ENCODE peak calls at places on chromosomes 16 and 17, in seven cellular contexts. One of them, this sample, is unnamed.

GRCh38 chr16:27330542-27330941 is 16.8 kb downstream of the IL4R start:
- DNase-seq in transverse colon: peak; percentile 65
- DNase-seq in A673: peak; percentile 67
- DNase-seq in mammary epithelial cell: peak; percentile 41
- DNase-seq in breast epithelium: peak; percentile 89
- DNase-seq in colonic mucosa: peak; percentile 62
- DNase-seq in HCT116: no peak
- DNase-seq in this sample: peak; percentile 62

GRCh38 chr17:78839173-78839761 is 1.3 kb downstream of the USP36 start:
- DNase-seq in transverse colon: no peak
- DNase-seq in A673: no peak
- DNase-seq in mammary epithelial cell: peak; percentile 71
- DNase-seq in breast epithelium: no peak
- DNase-seq in colonic mucosa: no peak
- DNase-seq in HCT116: no peak
- DNase-seq in this sample: no peak

GRCh38 chr16:2190659-2191445 is 5.6 kb downstream of the CASKIN1 start:
- DNase-seq in transverse colon: no peak
- DNase-seq in A673: no peak
- DNase-seq in mammary epithelial cell: no peak
- DNase-seq in breast epithelium: no peak
- DNase-seq in colonic mucosa: no peak
- DNase-seq in HCT116: no peak
- DNase-seq in this sample: no peak

GRCh38 chr17:42531455-42532354 is 4.3 kb upstream of the NAGLU start:
- DNase-seq in transverse colon: peak; percentile 76
- DNase-seq in A673: no peak
- DNase-seq in mammary epithelial cell: peak; percentile 34
- DNase-seq in breast epithelium: no peak
- DNase-seq in colonic mucosa: peak; percentile 74
- DNase-seq in HCT116: no peak
- DNase-seq in this sample: peak; percentile 63

GRCh38 chr16:66309-67182 is 5.9 kb downstream of the RHBDF1 start:
- DNase-seq in transverse colon: no peak
- DNase-seq in A673: no peak
- DNase-seq in mammary epithelial cell: no peak
- DNase-seq in breast epithelium: no peak
- DNase-seq in colonic mucosa: no peak
- DNase-seq in HCT116: no peak
- DNase-seq in this sample: no peak

GRCh38 chr16:29306953-29307597 is 99.4 kb downstream of the NPIPB11 start:
- DNase-seq in transverse colon: no peak
- DNase-seq in A673: no peak
- DNase-seq in mammary epithelial cell: no peak
- DNase-seq in breast epithelium: no peak
- DNase-seq in colonic mucosa: no peak
- DNase-seq in HCT116: no peak
- DNase-seq in this sample: no peak

GRCh38 chr17:823501-823902 is 41.3 kb downstream of the MRM3 start:
- DNase-seq in transverse colon: no peak
- DNase-seq in A673: no peak
- DNase-seq in mammary epithelial cell: no peak
- DNase-seq in breast epithelium: no peak
- DNase-seq in colonic mucosa: no peak
- DNase-seq in HCT116: no peak
- DNase-seq in this sample: no peak

GRCh38 chr17:55577687-55578086 is 66.4 kb upstream of the SMIM36 start:
- DNase-seq in transverse colon: no peak
- DNase-seq in A673: no peak
- DNase-seq in mammary epithelial cell: peak; percentile 22
- DNase-seq in breast epithelium: no peak
- DNase-seq in colonic mucosa: no peak
- DNase-seq in HCT116: no peak
- DNase-seq in this sample: no peak

GRCh38 chr16:48556913-48557351 is 53.0 kb downstream of the N4BP1 start:
- DNase-seq in transverse colon: no peak
- DNase-seq in A673: no peak
- DNase-seq in mammary epithelial cell: peak; percentile 60
- DNase-seq in breast epithelium: no peak
- DNase-seq in colonic mucosa: no peak
- DNase-seq in HCT116: peak; percentile 24
- DNase-seq in this sample: no peak
- H3K4me1 ChIP-seq in transverse colon: peaks cover 29% of the 10 kb centered on the region
- H3K4me1 ChIP-seq in A673: peaks cover 4% of the 10 kb centered on the region
- H3K4me1 ChIP-seq in mammary epithelial cell: peaks cover 24% of the 10 kb centered on the region
- H3K4me1 ChIP-seq in breast epithelium: no peaks in the 10 kb centered on the region
- H3K4me1 ChIP-seq in colonic mucosa: no peaks in the 10 kb centered on the region
- H3K4me1 ChIP-seq in HCT116: peaks cover 16% of the 10 kb centered on the region
- H3K4me1 ChIP-seq in this sample: peaks cover 50% of the 10 kb centered on the region

GRCh38 chr16:69555867-69556266 is 9.9 kb upstream of the NFAT5 start:
- DNase-seq in transverse colon: no peak
- DNase-seq in A673: no peak
- DNase-seq in mammary epithelial cell: no peak
- DNase-seq in breast epithelium: no peak
- DNase-seq in colonic mucosa: no peak
- DNase-seq in HCT116: no peak
- DNase-seq in this sample: no peak
- H3K27ac ChIP-seq in transverse colon: no peak overlapping the region
- H3K27ac ChIP-seq in A673: no peak overlapping the region
- H3K27ac ChIP-seq in mammary epithelial cell: no peak overlapping the region
- H3K27ac ChIP-seq in breast epithelium: no peak overlapping the region
- H3K27ac ChIP-seq in colonic mucosa: no peak overlapping the region
- H3K27ac ChIP-seq in HCT116: no peak overlapping the region
- H3K27ac ChIP-seq in this sample: no peak overlapping the region

GRCh38 chr17:47295874-47296255 is 27.9 kb upstream of the EFCAB13 start:
- DNase-seq in transverse colon: no peak
- DNase-seq in A673: no peak
- DNase-seq in mammary epithelial cell: no peak
- DNase-seq in breast epithelium: no peak
- DNase-seq in colonic mucosa: no peak
- DNase-seq in HCT116: no peak
- DNase-seq in this sample: no peak

GRCh38 chr17:47298712-47299111 is 25.0 kb upstream of the EFCAB13 start:
- DNase-seq in transverse colon: no peak
- DNase-seq in A673: no peak
- DNase-seq in mammary epithelial cell: no peak
- DNase-seq in breast epithelium: no peak
- DNase-seq in colonic mucosa: no peak
- DNase-seq in HCT116: no peak
- DNase-seq in this sample: no peak

GRCh38 chr17:47297661-47298400 is 25.9 kb upstream of the EFCAB13 start:
- DNase-seq in transverse colon: no peak
- DNase-seq in A673: no peak
- DNase-seq in mammary epithelial cell: no peak
- DNase-seq in breast epithelium: no peak
- DNase-seq in colonic mucosa: no peak
- DNase-seq in HCT116: no peak
- DNase-seq in this sample: no peak

GRCh38 chr17:47292206-47292605 is 31.5 kb upstream of the EFCAB13 start:
- DNase-seq in transverse colon: no peak
- DNase-seq in A673: no peak
- DNase-seq in mammary epithelial cell: no peak
- DNase-seq in breast epithelium: no peak
- DNase-seq in colonic mucosa: no peak
- DNase-seq in HCT116: no peak
- DNase-seq in this sample: no peak

GRCh38 chr17:47295037-47295873 is 28.5 kb upstream of the EFCAB13 start:
- DNase-seq in transverse colon: no peak
- DNase-seq in A673: no peak
- DNase-seq in mammary epithelial cell: no peak
- DNase-seq in breast epithelium: peak; percentile 85
- DNase-seq in colonic mucosa: no peak
- DNase-seq in HCT116: no peak
- DNase-seq in this sample: no peak
- H3K4me1 ChIP-seq in transverse colon: peaks cover 3% of the 10 kb centered on the region
- H3K4me1 ChIP-seq in A673: no peaks in the 10 kb centered on the region
- H3K4me1 ChIP-seq in mammary epithelial cell: peaks cover 13% of the 10 kb centered on the region
- H3K4me1 ChIP-seq in breast epithelium: peaks cover 11% of the 10 kb centered on the region
- H3K4me1 ChIP-seq in colonic mucosa: no peaks in the 10 kb centered on the region
- H3K4me1 ChIP-seq in HCT116: no peaks in the 10 kb centered on the region
- H3K4me1 ChIP-seq in this sample: peaks cover 13% of the 10 kb centered on the region

DNA sequence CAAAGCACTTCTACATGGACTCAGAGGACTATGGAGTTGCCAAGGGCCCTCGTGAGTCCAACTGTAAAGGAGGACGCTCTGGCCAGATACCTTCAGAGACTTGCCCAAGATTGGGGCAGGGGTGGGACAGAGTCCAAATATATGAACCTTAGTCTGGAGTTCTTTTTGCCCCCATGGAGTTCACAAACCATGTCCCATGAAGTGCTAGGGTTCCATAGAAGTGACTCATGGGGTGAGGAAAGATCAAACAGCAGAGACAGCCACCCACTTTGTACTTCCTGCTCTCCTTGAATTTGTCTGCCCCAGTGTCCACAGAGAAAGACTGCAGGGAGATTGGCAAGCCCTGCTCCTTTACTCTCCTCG is 29.0 kb downstream of the SRL start:
- DNase-seq in transverse colon: no peak
- DNase-seq in A673: no peak
- DNase-seq in mammary epithelial cell: peak; percentile 19
- DNase-seq in breast epithelium: no peak
- DNase-seq in colonic mucosa: no peak
- DNase-seq in HCT116: peak; percentile 13
- DNase-seq in this sample: no peak
- H3K27ac ChIP-seq in transverse colon: no peak overlapping the region
- H3K27ac ChIP-seq in A673: no peak overlapping the region
- H3K27ac ChIP-seq in mammary epithelial cell: no peak overlapping the region
- H3K27ac ChIP-seq in breast epithelium: peak overlapping the region; percentile 56
- H3K27ac ChIP-seq in colonic mucosa: peak overlapping the region; percentile 69
- H3K27ac ChIP-seq in HCT116: peak overlapping the region; percentile 31
- H3K27ac ChIP-seq in this sample: peak overlapping the region; percentile 59

DNA sequence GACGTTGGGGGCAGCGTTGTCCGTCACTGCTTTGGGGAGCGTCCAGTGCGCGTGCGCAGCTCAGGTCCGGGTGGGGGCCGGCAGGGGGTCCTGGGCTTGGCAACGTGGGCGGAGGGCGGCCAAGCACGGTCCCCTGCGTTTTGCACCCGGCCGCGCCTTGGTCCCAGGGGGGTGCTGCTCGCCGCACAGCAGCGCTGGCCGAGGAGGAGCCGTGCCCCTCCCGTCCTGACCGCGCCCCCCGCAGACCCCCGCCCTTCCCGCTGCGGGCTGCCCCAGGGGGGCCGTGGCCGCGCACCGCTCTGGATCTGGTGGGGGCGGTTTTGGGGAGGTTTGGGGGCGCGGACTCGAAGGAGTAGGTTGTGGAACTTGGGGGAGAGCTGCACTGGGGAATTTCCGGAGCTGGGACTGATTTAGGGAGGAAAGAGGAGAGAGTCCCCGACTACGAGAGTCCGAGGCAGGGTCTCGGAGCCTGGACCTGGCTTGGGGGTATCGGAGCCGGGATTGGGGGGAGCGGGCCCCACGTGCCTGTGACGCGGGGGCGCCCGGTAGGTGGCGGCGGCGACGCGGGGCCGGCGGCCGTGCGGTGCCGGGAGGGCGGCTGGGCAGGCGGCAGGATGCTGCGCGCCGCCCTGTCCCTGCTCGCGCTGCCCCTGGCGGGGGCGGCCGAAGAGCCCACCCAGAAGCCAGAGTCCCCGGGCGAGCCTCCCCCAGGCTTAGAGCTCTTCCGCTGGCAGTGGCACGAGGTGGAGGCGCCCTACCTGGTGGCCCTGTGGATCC is at the start of gene SLC9A5:
- DNase-seq in transverse colon: no peak
- DNase-seq in A673: no peak
- DNase-seq in mammary epithelial cell: no peak
- DNase-seq in breast epithelium: no peak
- DNase-seq in colonic mucosa: no peak
- DNase-seq in HCT116: no peak
- DNase-seq in this sample: no peak
- H3K4me1 ChIP-seq in transverse colon: peaks cover 41% of the 10 kb centered on the region
- H3K4me1 ChIP-seq in A673: peaks cover 50% of the 10 kb centered on the region
- H3K4me1 ChIP-seq in mammary epithelial cell: peaks cover 44% of the 10 kb centered on the region
- H3K4me1 ChIP-seq in breast epithelium: peaks cover 12% of the 10 kb centered on the region
- H3K4me1 ChIP-seq in colonic mucosa: peaks cover 9% of the 10 kb centered on the region
- H3K4me1 ChIP-seq in HCT116: peaks cover 53% of the 10 kb centered on the region
- H3K4me1 ChIP-seq in this sample: peaks cover 10% of the 10 kb centered on the region

DNA sequence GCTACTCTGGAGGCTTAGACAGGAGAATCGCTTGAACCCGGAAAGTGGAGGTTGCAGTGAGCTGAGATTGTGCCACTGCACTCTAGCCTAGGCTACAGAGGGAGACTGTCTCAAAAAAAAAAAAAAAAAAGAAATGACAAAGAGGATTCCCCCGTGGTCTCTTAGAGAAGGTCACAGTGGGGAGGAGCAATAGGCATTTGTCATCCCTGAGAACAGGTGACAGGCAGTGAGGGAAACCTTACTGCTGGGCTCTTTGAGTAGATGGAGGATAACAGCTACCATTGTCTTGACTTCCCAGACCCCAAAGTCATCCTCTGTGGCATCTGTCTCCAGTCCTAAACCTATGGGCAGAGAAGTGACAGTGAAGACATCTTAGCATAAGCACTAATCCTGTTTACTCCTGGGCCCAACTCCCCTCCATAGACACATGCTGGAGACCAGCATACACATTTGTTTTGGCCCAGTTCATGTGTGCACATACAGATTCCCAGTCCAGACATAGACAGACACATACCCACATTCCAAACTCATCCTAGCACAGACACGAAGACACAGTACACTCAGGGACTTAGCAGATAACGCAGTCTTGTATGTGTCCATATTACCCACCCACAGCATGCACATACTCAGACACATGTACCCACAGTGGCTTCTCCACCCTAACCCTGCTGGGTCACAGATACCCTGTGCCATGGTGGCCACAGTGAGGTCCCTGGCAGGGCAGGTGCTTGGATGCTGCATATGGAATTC is 2.7 kb downstream of the ESRP2 start:
- DNase-seq in transverse colon: no peak
- DNase-seq in A673: no peak
- DNase-seq in mammary epithelial cell: no peak
- DNase-seq in breast epithelium: no peak
- DNase-seq in colonic mucosa: no peak
- DNase-seq in HCT116: no peak
- DNase-seq in this sample: no peak
- H3K27ac ChIP-seq in transverse colon: peak overlapping the region; percentile 69
- H3K27ac ChIP-seq in A673: no peak overlapping the region
- H3K27ac ChIP-seq in mammary epithelial cell: no peak overlapping the region
- H3K27ac ChIP-seq in breast epithelium: peak overlapping the region; percentile 90
- H3K27ac ChIP-seq in colonic mucosa: peak overlapping the region; percentile 88
- H3K27ac ChIP-seq in HCT116: peak overlapping the region; percentile 86
- H3K27ac ChIP-seq in this sample: peak overlapping the region; percentile 57

GRCh38 chr16:85675528-85675927 is 13.2 kb downstream of the GINS2 start:
- DNase-seq in transverse colon: no peak
- DNase-seq in A673: peak; percentile 48
- DNase-seq in mammary epithelial cell: no peak
- DNase-seq in breast epithelium: no peak
- DNase-seq in colonic mucosa: no peak
- DNase-seq in HCT116: no peak
- DNase-seq in this sample: no peak
- H3K4me1 ChIP-seq in transverse colon: peaks cover 19% of the 10 kb centered on the region
- H3K4me1 ChIP-seq in A673: peaks cover 15% of the 10 kb centered on the region
- H3K4me1 ChIP-seq in mammary epithelial cell: peaks cover 2% of the 10 kb centered on the region
- H3K4me1 ChIP-seq in breast epithelium: no peaks in the 10 kb centered on the region
- H3K4me1 ChIP-seq in colonic mucosa: no peaks in the 10 kb centered on the region
- H3K4me1 ChIP-seq in HCT116: no peaks in the 10 kb centered on the region
- H3K4me1 ChIP-seq in this sample: peaks cover 1% of the 10 kb centered on the region